ENCODE peak calls at places on chromosomes 16 and 17, in four cellular contexts. A is prostate gland, Z is mesendoderm, W is mucosa of descending colon. D is an unnamed sample. For H3K4me1, the result is how much of the 10 kb centered on the place peaks cover.

GRCh38 chr16:56211471-56211944 is 20.2 kb downstream of the GNAO1 start:
- DNase-seq in A (no peak), Z (peak), W (peak), D (no peak)

GRCh38 chr16:16042076-16042475 is 92.7 kb downstream of the ABCC1 start:
- DNase-seq in A (peak), Z (no peak), W (no peak), D (peak)

GRCh38 chr16:23149993-23150364 is 727 bp upstream of the USP31 start:
- DNase-seq in A (no peak), Z (no peak), W (no peak), D (no peak)

GRCh38 chr17:42019509-42020404 is at the start of gene NKIRAS2:
- DNase-seq in A (peak), Z (peak), W (peak), D (peak)

GRCh38 chr16:81590714-81591537 is 146.3 kb downstream of the CMIP start:
- DNase-seq in A (no peak), Z (no peak), W (no peak), D (no peak)

GRCh38 chr16:68972720-68973119 is 129.4 kb downstream of the TANGO6 start:
- DNase-seq in A (no peak), Z (peak), W (peak), D (no peak)

GRCh38 chr17:4600563-4600962 is 16.2 kb downstream of the SMTNL2 start:
- DNase-seq in A (no peak), Z (peak), W (no peak), D (no peak)

GRCh38 chr17:50944054-50944901 is 78.1 kb upstream of the TOB1 start:
- DNase-seq in A (peak), Z (peak), W (peak), D (peak)

GRCh38 chr17:42409467-42410351 is 13.3 kb downstream of the CAVIN1 start:
- DNase-seq in A (peak), Z (no peak), W (no peak), D (no peak)

GRCh38 chr16:88338111-88338510 is 44.6 kb upstream of the ZNF469 start:
- DNase-seq in A (no peak), Z (peak), W (no peak), D (no peak)

GRCh38 chr16:27446721-27447120 is 44.7 kb downstream of the IL21R start:
- DNase-seq in A (no peak), Z (no peak), W (peak), D (no peak)

GRCh38 chr16:27222499-27223225 is 19.3 kb downstream of the KDM8 start:
- DNase-seq in A (no peak), Z (peak), W (no peak), D (no peak)

GRCh38 chr16:79600636-79601091 is at the start of gene MAF:
- DNase-seq in A (peak), Z (peak), W (peak), D (peak)

GRCh38 chr17:55264640-55265298 is at the start of gene HLF:
- DNase-seq in A (peak), Z (peak), W (peak), D (peak)

GRCh38 chr17:27929990-27930389 is 36.8 kb upstream of the LYRM9 start:
- DNase-seq in A (no peak), Z (peak), W (no peak), D (no peak)

GRCh38 chr17:77107506-77108433 is 33.0 kb upstream of the SEC14L1 start:
- DNase-seq in A (no peak), Z (no peak), W (no peak), D (no peak)

GRCh38 chr16:72270531-72270930 is 98.6 kb upstream of the PMFBP1 start:
- DNase-seq in A (no peak), Z (no peak), W (peak), D (no peak)

GRCh38 chr17:78529871-78530670 is 47.1 kb downstream of the DNAH17 start:
- DNase-seq in A (no peak), Z (no peak), W (peak), D (peak)

GRCh38 chr16:31407406-31407805 is 14.3 kb downstream of the ITGAD start:
- DNase-seq in A (no peak), Z (no peak), W (no peak), D (no peak)

GRCh38 chr16:80123189-80123588 is 417.6 kb upstream of the DYNLRB2 start:
- DNase-seq in A (no peak), Z (peak), W (no peak), D (no peak)

GRCh38 chr16:22924492-22924891 is 110.5 kb downstream of the HS3ST2 start:
- DNase-seq in A (no peak), Z (no peak), W (no peak), D (peak)

GRCh38 chr17:41490022-41490421 is 312 bp upstream of the KRT36 start:
- DNase-seq in A (no peak), Z (no peak), W (peak), D (no peak)

GRCh38 chr17:77304746-77305473 is 164.1 kb downstream of the SEC14L1 start:
- DNase-seq in A (no peak), Z (no peak), W (peak), D (peak)

GRCh38 chr16:29804455-29805231 is 1.7 kb upstream of the MAZ start:
- DNase-seq in A (peak), Z (peak), W (peak), D (peak)

GRCh38 chr17:10613775-10614513 is 43.2 kb downstream of the MYH3 start:
- DNase-seq in A (no peak), Z (no peak), W (no peak), D (no peak)

DNA sequence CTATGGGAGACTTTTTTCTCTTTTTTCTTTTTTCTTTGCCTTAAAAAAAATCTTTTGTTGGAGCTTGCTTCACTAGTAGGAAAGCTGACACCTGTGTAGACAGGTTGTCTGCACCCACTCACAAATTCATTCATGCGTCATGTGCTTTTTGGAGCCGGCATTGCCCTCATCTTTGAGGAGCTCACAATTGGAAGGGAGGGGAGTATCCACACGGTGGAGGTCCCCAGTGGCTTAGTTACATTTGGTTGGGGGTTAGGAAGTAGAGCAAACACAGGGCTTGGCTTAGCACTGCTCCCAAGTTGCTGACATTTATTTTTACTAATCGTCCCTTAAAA is 18.7 kb upstream of the MEIOB start:
- DNase-seq in A (no peak), Z (no peak), W (no peak), D (no peak)
- H3K4me1 ChIP-seq in A (under half), Z (under half), W (under half), D (under half)

DNA sequence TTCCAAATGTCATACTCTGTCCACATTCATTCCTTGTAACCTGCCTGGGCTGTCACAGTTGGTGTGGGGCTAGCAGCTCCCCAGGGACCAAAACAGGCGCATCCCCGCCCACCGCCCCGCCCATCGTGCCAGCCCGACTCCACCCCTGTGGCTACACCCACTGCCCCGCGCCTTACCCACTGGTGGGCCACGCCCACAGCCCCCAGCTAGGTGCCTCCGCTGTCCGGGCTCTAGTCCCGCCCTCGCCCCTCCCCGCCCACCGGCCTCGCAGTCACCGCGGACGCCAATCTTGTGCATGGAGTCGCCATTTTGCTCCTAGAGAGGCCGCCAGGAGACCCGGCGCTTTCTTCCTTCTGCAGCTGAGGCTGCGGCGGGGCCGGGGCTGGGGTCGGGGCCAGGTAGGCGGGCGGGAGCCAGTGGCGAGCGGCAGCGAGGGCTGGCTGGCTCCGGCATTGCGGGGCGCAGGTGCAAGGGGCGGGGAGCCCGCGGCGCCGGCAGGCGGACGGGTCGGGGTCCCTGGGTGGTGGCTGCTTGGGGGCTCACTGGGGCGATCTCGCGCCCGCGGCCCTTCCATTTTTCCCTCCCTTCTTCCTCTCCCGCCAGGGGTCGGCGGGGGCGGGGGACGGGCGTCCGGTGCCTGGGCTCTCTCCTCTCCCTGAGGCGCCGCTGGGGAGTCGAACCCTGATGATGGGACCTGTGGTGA is at the start of gene PRPSAP2:
- DNase-seq in A (peak), Z (peak), W (peak), D (peak)
- H3K4me1 ChIP-seq in A (under half), Z (under half), W (under half), D (under half)

GRCh38 chr17:39099686-39100293 is 51.6 kb downstream of the PLXDC1 start:
- DNase-seq in A (no peak), Z (no peak), W (peak), D (peak)

GRCh38 chr17:39100530-39100929 is 50.9 kb downstream of the PLXDC1 start:
- DNase-seq in A (no peak), Z (no peak), W (no peak), D (no peak)

GRCh38 chr17:39104046-39104445 is 47.4 kb downstream of the PLXDC1 start:
- DNase-seq in A (no peak), Z (no peak), W (no peak), D (peak)

GRCh38 chr17:39098474-39099090 is 52.9 kb downstream of the PLXDC1 start:
- DNase-seq in A (no peak), Z (peak), W (no peak), D (no peak)

DNA sequence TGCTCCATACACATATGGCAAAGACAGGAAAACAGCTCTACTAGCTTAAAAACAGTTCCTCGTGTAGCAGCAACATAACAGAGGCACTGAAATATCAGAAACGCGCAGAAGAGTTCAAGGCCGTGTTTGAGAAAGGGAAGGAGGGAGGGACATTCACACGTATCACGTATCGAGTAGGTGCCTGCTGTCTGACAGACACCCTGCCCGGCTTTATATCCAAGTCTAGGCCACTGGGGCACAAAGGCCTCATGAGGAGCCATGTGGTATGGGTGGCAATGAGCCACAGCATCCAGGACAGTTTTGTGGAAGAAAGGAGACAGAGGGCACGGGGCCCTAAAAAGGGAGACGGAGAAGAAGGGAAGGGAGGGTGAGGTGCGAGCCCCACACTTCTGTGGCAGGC is 50.3 kb downstream of the PLXDC1 start:
- DNase-seq in A (no peak), Z (no peak), W (no peak), D (no peak)
- H3K4me1 ChIP-seq in A (under half), Z (under half), W (under half), D (under half)

GRCh38 chr17:9021985-9022552 is 759 bp downstream of the NTN1 start:
- DNase-seq in A (peak), Z (no peak), W (peak), D (peak)
- H3K4me1 ChIP-seq in A (under half), Z (under half), W (under half), D (under half)

DNA sequence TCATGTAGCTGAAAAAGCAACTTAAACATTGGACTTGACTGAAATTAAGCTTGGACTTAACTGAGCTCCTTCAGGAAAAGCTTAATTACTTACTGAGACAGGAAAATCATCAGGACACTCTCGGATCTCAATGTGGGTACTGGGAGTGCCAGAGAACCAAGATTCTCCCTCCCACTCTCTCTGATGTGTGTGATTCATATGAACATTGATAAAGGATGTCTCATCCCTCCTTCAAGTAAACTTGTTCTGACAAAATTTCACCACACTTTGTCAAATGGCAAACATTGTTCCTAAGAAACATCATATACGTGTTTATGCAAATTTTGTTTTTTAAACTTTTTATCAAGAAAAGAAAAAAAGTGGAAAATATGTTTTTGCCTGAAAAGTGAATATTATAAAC is 4.1 kb upstream of the SLFN5 start:
- DNase-seq in A (no peak), Z (no peak), W (no peak), D (no peak)
- H3K4me1 ChIP-seq in A (under half), Z (under half), W (under half), D (under half)

DNA sequence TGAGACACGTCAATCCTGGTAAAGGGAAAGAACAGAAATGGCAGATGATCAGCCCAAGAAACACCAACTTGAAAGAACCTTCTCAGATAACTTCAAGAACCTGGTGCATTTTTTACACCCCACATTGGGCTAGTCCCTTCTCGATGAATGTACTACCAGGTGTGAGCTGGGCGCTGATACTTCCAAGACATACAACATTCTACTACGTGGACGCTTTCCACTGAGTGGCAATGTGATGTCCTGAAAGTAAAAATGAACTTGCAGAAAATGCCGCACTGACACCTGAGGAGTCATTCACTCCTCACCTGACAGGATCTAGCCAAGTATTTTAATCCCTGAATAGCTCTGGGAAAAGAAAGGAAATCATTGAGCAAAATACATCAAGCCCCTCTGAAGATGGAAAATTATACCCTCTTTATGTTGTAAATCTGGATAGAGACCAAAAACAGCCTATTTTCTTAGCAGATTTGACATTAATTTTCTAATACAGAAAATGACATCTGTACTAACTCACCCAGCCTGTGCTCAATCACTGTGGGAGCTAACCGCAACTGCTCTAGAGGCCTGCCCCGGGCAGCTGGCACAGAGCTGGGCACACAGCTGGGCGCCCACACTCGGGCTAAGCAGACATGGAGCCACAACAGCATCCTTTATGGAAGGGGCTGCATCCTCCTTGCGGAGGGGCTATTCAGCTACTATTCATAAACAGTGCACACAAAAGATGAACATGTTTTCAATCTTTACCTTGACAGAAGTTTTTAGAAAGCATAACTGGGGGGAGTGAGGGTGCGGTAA is 16.2 kb downstream of the SNN start:
- DNase-seq in A (no peak), Z (no peak), W (no peak), D (no peak)
- H3K4me1 ChIP-seq in A (under half), Z (under half), W (under half), D (under half)

GRCh38 chr16:1677339-1677738 is 740 bp upstream of the JPT2 start:
- DNase-seq in A (no peak), Z (no peak), W (peak), D (no peak)

GRCh38 chr16:1678500-1679098 is 520 bp downstream of the JPT2 start:
- DNase-seq in A (peak), Z (peak), W (peak), D (peak)

GRCh38 chr16:1680361-1680760 is 2.3 kb downstream of the JPT2 start:
- DNase-seq in A (no peak), Z (no peak), W (no peak), D (no peak)

GRCh38 chr16:1677942-1678499 is at the start of gene JPT2:
- DNase-seq in A (peak), Z (peak), W (peak), D (peak)

DNA sequence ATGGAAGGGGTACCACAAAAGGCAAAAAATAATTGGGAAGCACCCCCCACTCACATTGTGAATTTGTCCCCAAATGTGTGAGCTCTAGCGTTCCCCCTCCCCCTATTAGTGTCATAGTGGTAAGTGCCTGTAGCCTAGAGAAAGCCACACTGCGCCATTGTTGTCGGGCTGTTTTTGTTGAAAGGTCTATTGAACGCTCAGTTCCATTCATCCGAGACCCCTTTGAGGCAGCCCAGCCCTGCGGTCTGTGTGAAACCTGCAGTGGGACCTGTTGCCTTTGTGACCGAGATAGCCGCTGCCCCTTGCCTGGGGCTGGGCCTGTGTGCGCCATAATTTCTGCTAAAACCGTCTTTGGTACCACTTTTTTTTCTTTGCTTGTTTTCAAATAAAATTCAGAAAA is 3.0 kb downstream of the JPT2 start:
- DNase-seq in A (no peak), Z (no peak), W (no peak), D (no peak)
- H3K4me1 ChIP-seq in A (under half), Z (under half), W (under half), D (under half)

GRCh38 chr17:81034779-81035388 is at the start of gene BAIAP2:
- DNase-seq in A (peak), Z (peak), W (peak), D (peak)

GRCh38 chr17:81037783-81038733 is 3.1 kb downstream of the BAIAP2 start:
- DNase-seq in A (no peak), Z (peak), W (no peak), D (peak)

GRCh38 chr17:81037026-81037782 is 2.3 kb downstream of the BAIAP2 start:
- DNase-seq in A (peak), Z (no peak), W (no peak), D (peak)

GRCh38 chr17:81035389-81036127 is 607 bp downstream of the BAIAP2 start:
- DNase-seq in A (no peak), Z (no peak), W (no peak), D (no peak)

DNA sequence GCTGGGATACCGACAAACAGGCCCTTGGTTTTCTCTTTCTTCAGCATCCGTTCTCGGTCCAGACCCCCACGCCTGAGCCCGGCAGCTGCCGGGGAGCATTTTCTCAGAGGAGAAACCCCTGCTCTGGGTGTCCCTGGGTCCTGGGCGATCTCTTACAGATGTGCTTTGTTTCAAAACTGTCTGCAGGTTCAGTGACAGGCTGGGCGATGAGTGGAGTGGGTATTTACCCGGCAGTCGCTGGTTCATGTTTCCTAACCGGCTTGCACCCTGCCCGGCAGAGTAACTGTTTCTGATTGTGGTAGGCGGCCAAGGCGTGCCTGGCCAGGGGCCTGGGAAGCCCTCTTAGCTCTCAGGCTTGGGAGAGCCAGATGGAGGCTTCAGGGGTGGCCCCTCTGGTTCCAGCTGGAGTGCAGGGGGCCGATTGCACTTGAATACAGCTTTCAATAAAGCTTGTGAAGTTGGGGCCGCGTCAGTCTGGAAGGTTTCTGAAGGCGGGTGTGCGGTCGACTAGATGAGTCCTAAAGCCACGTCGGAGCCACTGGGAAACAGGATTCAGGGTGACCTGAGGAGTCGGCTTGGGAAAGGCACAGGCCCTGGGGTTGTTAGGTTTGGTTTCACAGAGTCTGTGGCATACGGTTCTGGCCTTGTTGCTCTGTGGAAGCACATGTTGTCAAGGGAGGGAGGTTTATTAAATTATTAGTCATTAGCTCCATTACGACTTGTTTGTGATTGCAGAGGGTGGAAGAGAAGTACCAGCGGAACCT is 1.4 kb downstream of the BAIAP2 start:
- DNase-seq in A (no peak), Z (no peak), W (no peak), D (no peak)
- H3K4me1 ChIP-seq in A (under half), Z (under half), W (under half), D (half or more)

GRCh38 chr16:14119799-14120198 is 48.7 kb downstream of the MRTFB start:
- DNase-seq in A (no peak), Z (no peak), W (no peak), D (no peak)
- H3K4me1 ChIP-seq in A (under half), Z (under half), W (under half), D (under half)

D was measured in body of pancreas.